ENCODE peak calls at places on chromosomes 13 and 19, in eight cellular contexts. B is dorsolateral prefrontal cortex, M is DND-41, U is endothelial cell of umbilical vein, A is GM06990, P is right lobe of liver, N is fibroblast of mammary gland, E is nephron progenitor cell. Q is an unnamed sample.

GRCh38 chr19:34343751-34344150 is 21.2 kb upstream of the GPI start:
- DNase-seq in B (no peak), N (no peak), U (no peak), P (no peak), M (no peak), E (no peak), A (no peak), Q (no peak)

GRCh38 chr13:74194856-74195255 is 60.7 kb upstream of the KLF12 start:
- DNase-seq in B (no peak), E (no peak), P (no peak), U (no peak), M (no peak), N (no peak), A (no peak), Q (no peak)

GRCh38 chr19:41951686-41952172 is 7.4 kb downstream of the RABAC1 start:
- DNase-seq in N (peak; percentile 70), B (peak; percentile 79), A (peak; percentile 65), E (peak; percentile 94), P (peak; percentile 81), U (peak; percentile 56), M (peak; percentile 85), Q (peak; percentile 96)

GRCh38 chr13:84136582-84136981 is 254.3 kb upstream of the SLITRK1 start:
- DNase-seq in A (no peak), P (no peak), M (no peak), E (no peak), B (no peak), N (no peak), U (no peak), Q (no peak)

GRCh38 chr19:16327911-16328823 is 3.5 kb downstream of the KLF2 start:
- DNase-seq in M (peak; percentile 17), B (peak; percentile 46), P (peak; percentile 77), A (peak; percentile 47), E (no peak), U (peak; percentile 75), N (peak; percentile 91), Q (no peak)

GRCh38 chr13:114012141-114012540 is 38.3 kb upstream of the C13orf46 start:
- DNase-seq in P (no peak), E (no peak), N (no peak), A (no peak), B (no peak), U (no peak), M (no peak), Q (no peak)

GRCh38 chr13:63501702-63502101 is 2086.1 kb upstream of the PCDH20 start:
- DNase-seq in P (no peak), M (no peak), E (no peak), B (no peak), N (peak; percentile 7), A (no peak), U (no peak), Q (no peak)

GRCh38 chr19:50667177-50667758 is 18.0 kb downstream of the C19orf81 start:
- DNase-seq in M (no peak), B (no peak), E (peak; percentile 41), A (no peak), P (no peak), U (no peak), N (no peak), Q (no peak)

GRCh38 chr13:51912511-51913225 is 50.9 kb downstream of the CCDC70 start:
- DNase-seq in N (no peak), E (no peak), P (no peak), A (no peak), U (no peak), B (no peak), M (no peak), Q (no peak)

DNA sequence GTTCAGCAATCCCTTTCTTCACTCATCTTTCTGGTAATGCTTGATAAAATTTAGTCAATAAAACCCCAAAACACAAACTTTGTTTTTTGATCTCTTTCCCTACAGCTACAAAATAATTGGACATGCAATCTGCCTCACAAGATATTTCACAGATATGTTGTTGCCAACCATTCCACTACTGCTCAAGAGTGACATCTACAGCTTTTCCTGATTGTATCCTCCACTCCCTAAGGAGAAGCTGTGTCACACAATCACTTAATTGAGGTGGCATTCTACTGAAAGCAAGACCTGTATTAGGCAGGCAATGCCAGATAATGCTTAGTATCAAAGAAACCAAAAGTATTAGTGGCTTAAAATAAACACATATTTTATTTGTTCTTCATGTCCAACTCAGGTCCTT is 1646.2 kb upstream of the SPRY2 start:
- DNase-seq in M (no peak), P (no peak), U (no peak), B (no peak), E (no peak), A (no peak), N (no peak), Q (no peak)
- TF ChIP-seq CTCF in M (no peak), P (no peak), U (no peak), B (no peak), E (no peak), A (no peak), N (no peak), Q (peak; percentile 26)

DNA sequence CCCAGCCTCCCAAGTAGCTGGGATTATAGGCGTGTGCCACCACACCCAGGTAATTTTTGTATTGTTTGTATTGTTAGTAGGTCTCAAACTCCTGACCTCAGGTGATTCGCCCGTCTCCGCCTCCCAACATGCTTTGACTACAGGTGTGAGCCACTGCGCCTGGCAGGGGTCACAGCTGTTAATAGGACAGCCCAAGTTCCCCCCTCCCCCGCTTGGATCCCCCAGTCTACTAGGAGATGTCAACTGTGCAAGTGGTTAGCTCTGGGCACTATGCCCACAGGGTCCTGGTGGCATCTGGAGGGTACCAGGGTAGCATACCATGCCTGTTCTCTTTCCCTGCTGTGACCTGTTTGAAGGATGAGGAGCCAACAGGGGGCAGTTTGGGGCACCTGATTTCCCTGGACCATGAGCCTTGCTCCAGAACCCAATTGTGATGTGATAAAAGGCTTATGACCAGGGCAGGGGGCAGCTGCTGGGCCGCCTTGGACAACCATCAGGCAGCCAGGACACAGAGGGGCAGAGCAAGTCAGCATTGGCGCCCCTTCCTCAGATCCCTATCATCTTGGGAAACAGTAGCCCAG is at the start of gene TSPAN16:
- DNase-seq in U (no peak), M (no peak), A (no peak), E (no peak), N (no peak), B (no peak), P (no peak), Q (no peak)
- TF ChIP-seq CTCF in U (no peak), M (no peak), A (no peak), E (no peak), N (no peak), B (no peak), P (no peak), Q (no peak)

GRCh38 chr13:112513761-112514160 is 74.2 kb downstream of the TUBGCP3 start:
- DNase-seq in B (no peak), U (no peak), P (no peak), M (no peak), N (no peak), E (no peak), A (no peak), Q (no peak)

GRCh38 chr13:112510987-112511715 is 76.8 kb downstream of the TUBGCP3 start:
- DNase-seq in P (no peak), U (no peak), M (no peak), E (no peak), A (no peak), B (no peak), N (no peak), Q (no peak)

GRCh38 chr13:112509190-112509589 is 78.8 kb downstream of the TUBGCP3 start:
- DNase-seq in M (no peak), A (no peak), N (no peak), E (no peak), U (no peak), P (no peak), B (no peak), Q (no peak)

GRCh38 chr13:112506046-112506445 is 81.9 kb downstream of the TUBGCP3 start:
- DNase-seq in N (no peak), U (no peak), B (no peak), M (no peak), A (no peak), E (no peak), P (no peak), Q (no peak)

DNA sequence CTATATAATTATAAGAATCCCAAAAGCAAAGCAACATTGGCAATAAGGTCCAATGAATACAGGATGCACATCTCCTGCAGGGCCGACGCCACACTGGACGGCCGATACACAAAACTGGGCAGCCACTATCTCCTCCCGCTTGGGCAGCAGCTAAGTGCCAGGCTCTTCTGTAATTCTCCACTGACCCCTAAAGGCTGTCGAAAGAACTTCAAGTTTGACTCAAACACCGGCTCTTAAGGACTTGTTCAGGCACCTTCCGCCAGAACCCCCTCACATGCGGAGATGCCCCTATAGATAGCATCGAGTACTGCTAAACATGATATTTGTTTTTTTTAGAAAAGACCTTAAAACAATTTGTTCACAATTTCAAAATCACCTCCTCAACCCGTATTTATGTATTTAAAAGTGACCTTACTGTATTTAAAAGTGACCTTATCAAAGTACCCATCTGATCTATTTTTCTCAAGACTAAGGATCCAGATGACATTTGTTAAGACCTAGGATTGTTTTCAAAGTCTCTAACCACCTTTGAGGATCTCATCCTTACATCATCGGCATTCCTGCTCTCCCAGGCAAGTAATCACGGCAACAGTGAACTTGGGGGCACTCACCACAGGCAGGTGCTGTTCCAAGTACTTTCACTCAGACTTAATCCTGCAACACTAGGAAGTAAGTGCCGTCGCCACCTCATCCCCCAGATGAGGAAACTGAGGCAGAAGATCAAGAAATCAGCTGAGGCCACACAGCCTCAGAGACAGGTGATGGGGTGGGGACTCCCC is 77.8 kb downstream of the TUBGCP3 start:
- DNase-seq in A (no peak), P (no peak), N (peak; percentile 70), E (peak; percentile 53), U (peak; percentile 53), B (peak; percentile 50), M (peak; percentile 19), Q (peak; percentile 33)
- TF ChIP-seq CTCF in A (peak; percentile 23), P (peak; percentile 53), N (peak; percentile 51), E (peak; percentile 66), U (peak; percentile 58), B (peak; percentile 75), M (peak; percentile 47), Q (peak; percentile 74)

GRCh38 chr13:104321756-104322155 is 1255.5 kb upstream of the SLC10A2 start:
- DNase-seq in E (no peak), B (no peak), U (no peak), P (no peak), A (no peak), M (no peak), N (no peak), Q (no peak)

GRCh38 chr13:104314926-104315535 is 1248.8 kb upstream of the SLC10A2 start:
- DNase-seq in A (no peak), N (no peak), P (no peak), M (no peak), B (no peak), U (no peak), E (no peak), Q (no peak)

GRCh38 chr13:104320446-104320845 is 1254.2 kb upstream of the SLC10A2 start:
- DNase-seq in B (no peak), U (no peak), A (no peak), E (no peak), P (no peak), N (no peak), M (no peak), Q (no peak)

GRCh38 chr13:104315606-104316005 is 1249.4 kb upstream of the SLC10A2 start:
- DNase-seq in E (no peak), A (no peak), N (peak; percentile 86), U (peak; percentile 79), B (no peak), P (no peak), M (no peak), Q (no peak)

DNA sequence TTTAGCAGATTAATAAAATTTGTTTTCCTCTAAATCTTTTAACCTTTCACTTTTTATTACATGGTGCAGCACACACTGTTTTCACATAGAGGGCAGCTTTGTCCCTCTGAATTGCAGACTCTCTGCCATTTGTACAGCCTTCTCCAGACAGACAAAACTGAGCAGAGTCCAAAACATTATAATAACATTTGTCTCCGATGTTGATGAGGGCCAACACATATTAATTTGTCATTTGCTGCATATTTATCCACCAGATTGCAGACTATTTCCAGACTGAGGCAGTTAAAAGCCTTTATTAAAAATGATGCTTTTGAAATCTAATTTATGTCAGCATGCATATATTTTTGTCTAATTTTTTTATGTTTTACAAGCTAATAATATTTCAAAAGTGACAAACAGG is 1251.9 kb upstream of the SLC10A2 start:
- DNase-seq in E (no peak), N (peak; percentile 34), M (no peak), U (peak; percentile 43), B (no peak), P (no peak), A (no peak), Q (no peak)
- TF ChIP-seq CTCF in E (peak; percentile 25), N (peak; percentile 35), M (peak; percentile 54), U (peak; percentile 38), B (no peak), P (no peak), A (no peak), Q (peak; percentile 65)